ENCODE peak calls at places on chromosomes 1 and 21, in five cellular contexts. B is choroid plexus epithelial cell, P is A549, A is nephron progenitor cell, H is PC-3. O is an unnamed sample.

GRCh38 chr1:227124461-227124860 is 184.4 kb downstream of the COQ8A start:
- DNase-seq in B (peak), P (no peak), A (no peak), H (no peak), O (no peak)

GRCh38 chr21:33078907-33079582 is 9.1 kb downstream of the OLIG1 start:
- DNase-seq in B (peak), P (peak), A (no peak), H (peak), O (no peak)

GRCh38 chr1:35454616-35455015 is 102.6 kb downstream of the KIAA0319L start:
- DNase-seq in B (peak), P (no peak), A (no peak), H (peak), O (no peak)

GRCh38 chr1:20660363-20661234 is 570 bp downstream of the DDOST start:
- DNase-seq in B (peak), P (no peak), A (no peak), H (no peak), O (no peak)

GRCh38 chr21:36005879-36006400 is 54.4 kb downstream of the SETD4 start:
- DNase-seq in B (no peak), P (no peak), A (no peak), H (no peak), O (no peak)

GRCh38 chr1:55592122-55592521 is 377.0 kb upstream of the USP24 start:
- DNase-seq in B (no peak), P (no peak), A (no peak), H (no peak), O (no peak)

GRCh38 chr1:50783286-50783685 is 176.8 kb downstream of the FAF1 start:
- DNase-seq in B (peak), P (no peak), A (no peak), H (no peak), O (no peak)

GRCh38 chr1:99963041-99963795 is 6.6 kb upstream of the SLC35A3 start:
- DNase-seq in B (peak), P (no peak), A (no peak), H (peak), O (no peak)

GRCh38 chr1:226940029-226940805 is at the start of gene COQ8A:
- DNase-seq in B (peak), P (peak), A (peak), H (peak), O (peak)

GRCh38 chr1:21592086-21592865 is 76.9 kb downstream of the RAP1GAP start:
- DNase-seq in B (no peak), P (no peak), A (no peak), H (no peak), O (no peak)

GRCh38 chr1:170768929-170769328 is 105.0 kb downstream of the PRRX1 start:
- DNase-seq in B (peak), P (no peak), A (peak), H (no peak), O (no peak)

GRCh38 chr1:30966690-30967369 is 58.3 kb upstream of the SDC3 start:
- DNase-seq in B (peak), P (peak), A (no peak), H (peak), O (no peak)

GRCh38 chr1:246450485-246451251 is 56.4 kb downstream of the SMYD3 start:
- DNase-seq in B (peak), P (peak), A (no peak), H (peak), O (no peak)

GRCh38 chr1:40625476-40626382 is 39.8 kb downstream of the RIMS3 start:
- DNase-seq in B (peak), P (no peak), A (no peak), H (peak), O (no peak)

GRCh38 chr1:57638239-57638638 is 214.4 kb upstream of the DAB1 start:
- DNase-seq in B (no peak), P (no peak), A (no peak), H (no peak), O (no peak)

GRCh38 chr1:6223617-6224016 is 12.1 kb downstream of the ICMT start:
- DNase-seq in B (no peak), P (no peak), A (no peak), H (peak), O (no peak)
- TF ChIP-seq CTCF in B (no peak), P (no peak), A (no peak), H (no peak), O (no peak)

DNA sequence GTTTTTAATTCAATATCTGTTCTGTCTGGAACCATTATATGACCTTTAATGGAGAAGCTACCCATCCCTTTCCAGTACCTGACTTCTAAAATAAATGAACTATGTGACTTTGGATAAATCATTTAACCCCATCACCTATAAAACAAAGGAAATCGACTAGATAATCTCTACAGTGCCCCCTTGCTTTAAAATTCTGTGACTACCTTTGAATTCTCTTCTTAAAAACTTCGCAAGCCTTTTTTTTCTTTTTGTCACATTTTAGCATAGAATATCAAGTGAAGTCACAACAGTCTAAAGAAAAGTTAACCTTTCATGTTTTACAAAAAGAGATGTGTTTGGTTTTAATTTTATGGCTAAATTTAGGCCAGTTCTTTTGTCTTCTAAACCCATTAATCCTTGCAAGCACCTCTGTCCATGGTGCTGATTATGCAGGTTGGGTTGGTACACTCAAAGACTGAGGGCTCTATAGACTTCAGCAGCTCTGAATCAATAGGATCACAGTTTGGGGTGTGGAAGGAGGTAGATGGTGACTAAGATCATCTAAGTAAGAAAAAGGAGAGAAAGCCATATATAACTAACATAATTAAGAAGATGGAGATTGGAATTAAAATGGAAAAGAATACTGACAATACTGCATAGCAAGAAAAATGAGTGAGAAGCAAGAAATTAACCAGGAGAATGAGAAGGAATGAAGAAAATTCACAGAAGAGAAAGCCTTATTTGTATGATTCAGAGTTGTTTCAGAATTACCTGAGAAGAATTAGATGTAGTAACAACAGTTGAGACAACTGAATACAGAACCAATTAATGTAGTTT is 59.2 kb downstream of the TBX15 start:
- DNase-seq in B (peak), P (peak), A (peak), H (peak), O (no peak)
- TF ChIP-seq CTCF in B (no peak), P (no peak), A (peak), H (no peak), O (no peak)

GRCh38 chr1:43143441-43143888 is 28.6 kb downstream of the EBNA1BP2 start:
- DNase-seq in B (peak), P (peak), A (peak), H (peak), O (no peak)
- TF ChIP-seq CTCF in B (peak), P (peak), A (no peak), H (peak), O (no peak)

GRCh38 chr1:91487469-91487868 is 13.2 kb upstream of the CDC7 start:
- DNase-seq in B (no peak), P (no peak), A (no peak), H (no peak), O (no peak)
- TF ChIP-seq CTCF in B (no peak), P (no peak), A (no peak), H (no peak), O (no peak)

DNA sequence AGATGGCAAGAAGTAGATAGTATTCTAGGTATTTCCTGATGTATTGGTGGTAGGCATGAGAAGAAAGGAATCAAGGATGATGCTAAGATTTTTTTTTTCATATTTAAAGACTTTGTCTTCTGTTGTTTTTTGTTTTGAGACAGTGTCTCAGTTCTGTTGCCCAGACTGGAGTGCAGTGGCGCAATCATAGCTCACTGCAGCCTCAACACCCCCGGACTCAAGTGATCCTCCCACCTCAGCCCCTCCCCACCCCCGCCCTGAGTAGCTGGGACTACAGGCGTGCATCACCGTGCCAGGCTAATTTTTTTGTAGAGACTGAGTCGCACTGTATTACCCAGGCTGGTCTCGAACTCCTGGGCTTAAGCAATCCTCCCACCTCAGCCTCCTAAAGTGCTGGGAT is 2.8 kb upstream of the CAPZB start:
- DNase-seq in B (no peak), P (no peak), A (no peak), H (no peak), O (no peak)
- TF ChIP-seq CTCF in B (no peak), P (no peak), A (no peak), H (no peak), O (no peak)

GRCh38 chr1:53878492-53879105 is 11.0 kb downstream of the YIPF1 start:
- DNase-seq in B (peak), P (peak), A (no peak), H (peak), O (no peak)
- TF ChIP-seq CTCF in B (peak), P (peak), A (peak), H (peak), O (peak)

GRCh38 chr21:28213221-28213620 is 779.5 kb downstream of the LTN1 start:
- DNase-seq in B (no peak), P (no peak), A (no peak), H (no peak), O (no peak)

GRCh38 chr21:28216976-28217523 is 775.6 kb downstream of the LTN1 start:
- DNase-seq in B (no peak), P (no peak), A (no peak), H (peak), O (no peak)

GRCh38 chr21:28207776-28208175 is 784.9 kb downstream of the LTN1 start:
- DNase-seq in B (peak), P (no peak), A (no peak), H (peak), O (no peak)

GRCh38 chr21:28215214-28215954 is 777.3 kb downstream of the LTN1 start:
- DNase-seq in B (peak), P (no peak), A (no peak), H (peak), O (no peak)

DNA sequence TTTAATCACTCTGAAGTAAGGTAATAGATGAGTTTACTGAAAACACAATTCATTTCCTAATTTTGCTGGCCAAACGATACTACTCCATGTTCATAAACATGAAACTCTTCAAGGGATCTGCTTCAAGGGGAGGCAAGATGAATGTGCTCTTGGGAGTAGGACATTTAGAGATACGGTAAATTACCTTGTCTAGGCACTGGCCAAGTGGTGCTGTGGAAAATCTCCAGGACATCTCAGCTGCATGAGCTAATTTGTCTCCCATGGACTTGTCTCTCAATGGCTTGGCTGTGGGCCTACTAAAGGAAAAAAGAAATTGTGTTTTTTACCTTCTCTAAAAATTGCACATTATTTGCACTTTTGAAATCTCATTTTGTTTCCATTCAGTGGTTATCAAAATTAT is 780.6 kb downstream of the LTN1 start:
- DNase-seq in B (no peak), P (no peak), A (no peak), H (no peak), O (no peak)
- TF ChIP-seq CTCF in B (no peak), P (no peak), A (no peak), H (no peak), O (no peak)

GRCh38 chr1:52867060-52867845 is 24.7 kb downstream of the ZYG11A start:
- DNase-seq in B (no peak), P (no peak), A (no peak), H (peak), O (no peak)
- TF ChIP-seq CTCF in B (no peak), P (no peak), A (no peak), H (no peak), O (no peak)

GRCh38 chr1:87989346-87989745 is 660.7 kb downstream of the LMO4 start:
- DNase-seq in B (no peak), P (peak), A (no peak), H (no peak), O (no peak)
- TF ChIP-seq CTCF in B (no peak), P (no peak), A (no peak), H (no peak), O (no peak)

DNA sequence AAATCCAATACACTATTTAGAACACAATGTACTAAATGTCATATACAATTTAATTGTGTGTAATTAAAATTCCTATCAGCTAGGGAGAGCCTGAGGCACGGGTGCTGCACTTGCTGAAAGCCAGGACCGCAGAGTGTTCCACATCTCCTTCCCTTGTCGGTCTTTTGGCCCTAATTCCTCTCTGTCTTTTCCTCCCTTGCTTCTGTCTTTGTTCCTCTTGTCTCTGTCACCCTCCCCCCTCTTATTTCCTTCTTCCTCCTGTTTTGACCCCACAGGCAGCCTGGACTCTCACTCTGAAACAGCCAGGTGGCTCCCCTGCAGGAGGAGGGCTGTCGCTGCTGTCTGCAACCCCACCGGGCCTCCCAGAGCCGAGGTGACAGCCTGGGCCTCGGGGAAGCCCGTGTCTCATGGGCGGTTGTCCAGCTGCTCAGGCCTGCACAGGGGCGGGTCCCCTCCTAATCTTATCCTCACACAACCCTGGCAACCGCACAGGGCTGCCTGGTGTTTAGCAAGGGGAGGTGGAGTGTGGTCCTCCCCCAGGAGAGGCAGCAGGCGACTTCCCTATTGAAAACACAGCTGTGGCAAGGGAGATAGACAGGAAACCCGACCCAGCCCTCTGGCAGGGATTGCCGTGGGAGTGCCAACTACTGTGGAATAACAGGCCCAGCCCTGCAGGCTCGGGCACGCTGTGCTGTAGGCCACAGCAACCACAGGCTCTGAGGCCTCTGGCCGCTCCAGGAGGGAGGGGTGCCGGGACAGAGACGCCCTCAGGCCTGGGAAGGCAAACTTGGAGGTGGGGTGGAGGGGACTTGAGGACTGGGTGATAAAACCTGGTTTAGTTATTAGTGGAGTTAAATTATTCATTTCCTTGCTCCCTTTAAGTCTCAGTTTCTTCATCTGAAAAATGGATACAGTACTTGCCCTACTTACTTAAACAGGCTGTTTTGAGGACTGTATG is 68.8 kb upstream of the WDR26 start:
- DNase-seq in B (peak), P (peak), A (peak), H (peak), O (peak)
- TF ChIP-seq CTCF in B (peak), P (no peak), A (peak), H (peak), O (no peak)